ENCODE peak calls at places on chromosome 12, in seven cellular contexts. One of them, this sample, is unnamed. For H3K27me3, the result is how much of the 10 kb centered on the place peaks cover.

GRCh38 chr12:30810918-30811317 is 56.2 kb upstream of the CAPRIN2 start:
- DNase-seq in brain microvascular endothelial cell: no peak
- DNase-seq in BJ: no peak
- DNase-seq in body of pancreas: no peak
- DNase-seq in cardiac muscle cell: no peak
- DNase-seq in tibial artery: no peak
- DNase-seq in stomach: no peak
- DNase-seq in this sample: no peak

GRCh38 chr12:25495336-25496097 is 57.6 kb downstream of the LMNTD1 start:
- DNase-seq in brain microvascular endothelial cell: peak
- DNase-seq in BJ: peak
- DNase-seq in body of pancreas: no peak
- DNase-seq in cardiac muscle cell: peak
- DNase-seq in tibial artery: no peak
- DNase-seq in stomach: no peak
- DNase-seq in this sample: no peak

GRCh38 chr12:51904951-51905471 is 2.3 kb upstream of the ACVRL1 start:
- DNase-seq in brain microvascular endothelial cell: no peak
- DNase-seq in BJ: peak
- DNase-seq in body of pancreas: no peak
- DNase-seq in cardiac muscle cell: peak
- DNase-seq in tibial artery: peak
- DNase-seq in stomach: no peak
- DNase-seq in this sample: no peak

GRCh38 chr12:93892431-93893210 is 215.4 kb downstream of the CRADD start:
- DNase-seq in brain microvascular endothelial cell: no peak
- DNase-seq in BJ: no peak
- DNase-seq in body of pancreas: no peak
- DNase-seq in cardiac muscle cell: no peak
- DNase-seq in tibial artery: no peak
- DNase-seq in stomach: no peak
- DNase-seq in this sample: no peak

GRCh38 chr12:20798561-20798960 is 11.9 kb upstream of the SLCO1B3 start:
- DNase-seq in brain microvascular endothelial cell: peak
- DNase-seq in BJ: no peak
- DNase-seq in body of pancreas: no peak
- DNase-seq in cardiac muscle cell: peak
- DNase-seq in tibial artery: no peak
- DNase-seq in stomach: no peak
- DNase-seq in this sample: no peak

GRCh38 chr12:111597731-111598636 is 1.1 kb downstream of the ATXN2 start:
- DNase-seq in brain microvascular endothelial cell: no peak
- DNase-seq in BJ: no peak
- DNase-seq in body of pancreas: peak
- DNase-seq in cardiac muscle cell: peak
- DNase-seq in tibial artery: peak
- DNase-seq in stomach: peak
- DNase-seq in this sample: no peak

GRCh38 chr12:12087693-12088034 is 16.9 kb downstream of the BCL2L14 start:
- DNase-seq in brain microvascular endothelial cell: no peak
- DNase-seq in BJ: no peak
- DNase-seq in body of pancreas: no peak
- DNase-seq in cardiac muscle cell: no peak
- DNase-seq in tibial artery: no peak
- DNase-seq in stomach: no peak
- DNase-seq in this sample: no peak

GRCh38 chr12:19643635-19644034 is 204.3 kb downstream of the AEBP2 start:
- DNase-seq in brain microvascular endothelial cell: peak
- DNase-seq in BJ: no peak
- DNase-seq in body of pancreas: no peak
- DNase-seq in cardiac muscle cell: peak
- DNase-seq in tibial artery: no peak
- DNase-seq in stomach: no peak
- DNase-seq in this sample: no peak

GRCh38 chr12:124869011-124869665 is 5.5 kb upstream of the SCARB1 start:
- DNase-seq in brain microvascular endothelial cell: no peak
- DNase-seq in BJ: no peak
- DNase-seq in body of pancreas: no peak
- DNase-seq in cardiac muscle cell: no peak
- DNase-seq in tibial artery: peak
- DNase-seq in stomach: no peak
- DNase-seq in this sample: no peak

GRCh38 chr12:93722757-93723567 is 45.8 kb downstream of the CRADD start:
- DNase-seq in brain microvascular endothelial cell: no peak
- DNase-seq in BJ: no peak
- DNase-seq in body of pancreas: peak
- DNase-seq in cardiac muscle cell: no peak
- DNase-seq in tibial artery: no peak
- DNase-seq in stomach: peak
- DNase-seq in this sample: no peak

GRCh38 chr12:89350661-89351488 is 1.4 kb downstream of the DUSP6 start:
- DNase-seq in brain microvascular endothelial cell: no peak
- DNase-seq in BJ: no peak
- DNase-seq in body of pancreas: peak
- DNase-seq in cardiac muscle cell: peak
- DNase-seq in tibial artery: no peak
- DNase-seq in stomach: no peak
- DNase-seq in this sample: no peak

GRCh38 chr12:88309546-88309945 is 167.4 kb downstream of the TMTC3 start:
- DNase-seq in brain microvascular endothelial cell: peak
- DNase-seq in BJ: no peak
- DNase-seq in body of pancreas: no peak
- DNase-seq in cardiac muscle cell: peak
- DNase-seq in tibial artery: no peak
- DNase-seq in stomach: no peak
- DNase-seq in this sample: no peak

GRCh38 chr12:6845395-6845794 is 4.7 kb downstream of the GNB3 start:
- DNase-seq in brain microvascular endothelial cell: no peak
- DNase-seq in BJ: no peak
- DNase-seq in body of pancreas: no peak
- DNase-seq in cardiac muscle cell: no peak
- DNase-seq in tibial artery: no peak
- DNase-seq in stomach: no peak
- DNase-seq in this sample: no peak

GRCh38 chr12:56163533-56164344 is 5.6 kb downstream of the MYL6 start:
- DNase-seq in brain microvascular endothelial cell: no peak
- DNase-seq in BJ: no peak
- DNase-seq in body of pancreas: no peak
- DNase-seq in cardiac muscle cell: no peak
- DNase-seq in tibial artery: no peak
- DNase-seq in stomach: no peak
- DNase-seq in this sample: no peak

GRCh38 chr12:124381454-124382207 is 86.7 kb downstream of the RFLNA start:
- DNase-seq in brain microvascular endothelial cell: peak
- DNase-seq in BJ: peak
- DNase-seq in body of pancreas: peak
- DNase-seq in cardiac muscle cell: peak
- DNase-seq in tibial artery: peak
- DNase-seq in stomach: peak
- DNase-seq in this sample: no peak

GRCh38 chr12:69007166-69007857 is 74.3 kb upstream of the CPM start:
- DNase-seq in brain microvascular endothelial cell: peak
- DNase-seq in BJ: peak
- DNase-seq in body of pancreas: no peak
- DNase-seq in cardiac muscle cell: peak
- DNase-seq in tibial artery: no peak
- DNase-seq in stomach: peak
- DNase-seq in this sample: no peak

GRCh38 chr12:112906712-112907414 is at the start of gene OAS1:
- DNase-seq in brain microvascular endothelial cell: peak
- DNase-seq in BJ: no peak
- DNase-seq in body of pancreas: peak
- DNase-seq in cardiac muscle cell: peak
- DNase-seq in tibial artery: peak
- DNase-seq in stomach: peak
- DNase-seq in this sample: no peak

GRCh38 chr12:112909693-112910092 is 2.9 kb downstream of the OAS1 start:
- DNase-seq in brain microvascular endothelial cell: no peak
- DNase-seq in BJ: no peak
- DNase-seq in body of pancreas: no peak
- DNase-seq in cardiac muscle cell: no peak
- DNase-seq in tibial artery: no peak
- DNase-seq in stomach: no peak
- DNase-seq in this sample: no peak

GRCh38 chr12:112908548-112908947 is 1.8 kb downstream of the OAS1 start:
- DNase-seq in brain microvascular endothelial cell: no peak
- DNase-seq in BJ: no peak
- DNase-seq in body of pancreas: no peak
- DNase-seq in cardiac muscle cell: no peak
- DNase-seq in tibial artery: no peak
- DNase-seq in stomach: no peak
- DNase-seq in this sample: no peak

GRCh38 chr12:112905451-112906089 is 1.2 kb upstream of the OAS1 start:
- DNase-seq in brain microvascular endothelial cell: no peak
- DNase-seq in BJ: no peak
- DNase-seq in body of pancreas: no peak
- DNase-seq in cardiac muscle cell: no peak
- DNase-seq in tibial artery: no peak
- DNase-seq in stomach: no peak
- DNase-seq in this sample: no peak

DNA sequence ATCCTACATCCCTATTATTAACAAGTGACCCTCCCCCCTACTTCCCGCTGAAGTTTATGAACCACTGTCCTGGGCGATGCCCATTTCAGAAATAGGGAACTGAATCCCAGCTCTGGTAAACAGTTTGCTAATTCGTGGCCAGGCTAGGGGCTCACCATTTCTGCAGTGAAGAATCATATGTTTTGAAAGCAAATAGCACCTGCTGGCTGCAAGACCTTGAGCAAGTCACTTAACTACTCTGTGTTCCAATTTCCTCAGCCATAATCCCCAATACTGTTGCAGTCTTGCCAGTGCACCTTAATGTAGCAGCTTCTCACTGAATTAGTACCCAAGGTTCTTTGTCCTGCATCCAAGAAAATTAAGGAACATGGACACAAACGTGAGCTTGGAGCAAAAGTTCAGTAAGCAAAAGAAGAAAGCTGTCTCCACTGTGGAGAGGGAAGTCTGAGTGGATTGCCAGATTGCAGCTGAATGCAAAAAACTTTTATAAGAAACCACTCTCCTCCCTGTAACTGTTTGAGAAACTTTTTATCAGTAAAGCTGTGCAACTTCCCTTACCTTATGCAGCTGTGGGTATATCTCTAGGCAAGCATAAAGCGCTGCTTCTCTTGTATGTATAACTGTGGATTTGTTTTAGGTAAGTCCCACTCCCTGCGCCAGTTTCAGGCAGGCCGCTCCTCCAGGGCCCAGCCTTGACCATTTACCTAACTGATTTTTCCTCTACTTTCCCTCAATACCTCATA is 824 bp downstream of the OAS1 start:
- DNase-seq in brain microvascular endothelial cell: no peak
- DNase-seq in BJ: no peak
- DNase-seq in body of pancreas: no peak
- DNase-seq in cardiac muscle cell: no peak
- DNase-seq in tibial artery: peak
- DNase-seq in stomach: no peak
- DNase-seq in this sample: no peak
- H3K27me3 ChIP-seq in brain microvascular endothelial cell: under half
- H3K27me3 ChIP-seq in BJ: under half
- H3K27me3 ChIP-seq in body of pancreas: under half
- H3K27me3 ChIP-seq in cardiac muscle cell: under half
- H3K27me3 ChIP-seq in tibial artery: under half
- H3K27me3 ChIP-seq in stomach: under half
- H3K27me3 ChIP-seq in this sample: under half

DNA sequence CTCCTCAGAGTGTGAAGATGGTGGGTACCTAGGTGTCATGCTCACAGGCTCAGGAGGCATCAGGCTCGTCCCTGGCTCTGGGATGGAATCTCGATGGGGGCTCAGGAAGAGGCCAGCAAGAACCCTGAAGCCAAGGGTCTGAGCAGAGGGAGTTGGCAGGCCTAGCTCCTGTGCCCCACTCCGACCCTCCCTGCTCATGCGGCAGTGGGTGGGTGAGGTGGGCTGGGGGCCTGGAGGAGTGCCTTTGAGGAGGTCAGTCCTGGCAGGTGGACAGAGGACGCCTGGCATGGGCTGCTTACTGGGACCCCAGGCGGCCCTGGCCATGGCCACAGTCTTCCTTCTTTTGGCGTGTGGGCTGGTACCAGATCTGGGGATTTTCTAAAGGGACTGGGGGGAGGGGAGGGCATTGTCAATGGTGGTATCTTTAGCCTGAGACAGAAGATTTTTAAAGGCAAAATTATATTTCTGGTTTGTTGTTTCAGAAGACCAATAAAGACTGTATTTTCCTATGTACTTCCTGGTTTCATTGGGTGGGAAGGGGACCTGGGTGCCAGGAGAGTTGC is 16.0 kb downstream of the LRTM2 start:
- DNase-seq in brain microvascular endothelial cell: no peak
- DNase-seq in BJ: no peak
- DNase-seq in body of pancreas: no peak
- DNase-seq in cardiac muscle cell: no peak
- DNase-seq in tibial artery: no peak
- DNase-seq in stomach: no peak
- DNase-seq in this sample: no peak
- H3K27me3 ChIP-seq in brain microvascular endothelial cell: under half
- H3K27me3 ChIP-seq in BJ: under half
- H3K27me3 ChIP-seq in body of pancreas: under half
- H3K27me3 ChIP-seq in cardiac muscle cell: under half
- H3K27me3 ChIP-seq in tibial artery: under half
- H3K27me3 ChIP-seq in stomach: under half
- H3K27me3 ChIP-seq in this sample: under half

DNA sequence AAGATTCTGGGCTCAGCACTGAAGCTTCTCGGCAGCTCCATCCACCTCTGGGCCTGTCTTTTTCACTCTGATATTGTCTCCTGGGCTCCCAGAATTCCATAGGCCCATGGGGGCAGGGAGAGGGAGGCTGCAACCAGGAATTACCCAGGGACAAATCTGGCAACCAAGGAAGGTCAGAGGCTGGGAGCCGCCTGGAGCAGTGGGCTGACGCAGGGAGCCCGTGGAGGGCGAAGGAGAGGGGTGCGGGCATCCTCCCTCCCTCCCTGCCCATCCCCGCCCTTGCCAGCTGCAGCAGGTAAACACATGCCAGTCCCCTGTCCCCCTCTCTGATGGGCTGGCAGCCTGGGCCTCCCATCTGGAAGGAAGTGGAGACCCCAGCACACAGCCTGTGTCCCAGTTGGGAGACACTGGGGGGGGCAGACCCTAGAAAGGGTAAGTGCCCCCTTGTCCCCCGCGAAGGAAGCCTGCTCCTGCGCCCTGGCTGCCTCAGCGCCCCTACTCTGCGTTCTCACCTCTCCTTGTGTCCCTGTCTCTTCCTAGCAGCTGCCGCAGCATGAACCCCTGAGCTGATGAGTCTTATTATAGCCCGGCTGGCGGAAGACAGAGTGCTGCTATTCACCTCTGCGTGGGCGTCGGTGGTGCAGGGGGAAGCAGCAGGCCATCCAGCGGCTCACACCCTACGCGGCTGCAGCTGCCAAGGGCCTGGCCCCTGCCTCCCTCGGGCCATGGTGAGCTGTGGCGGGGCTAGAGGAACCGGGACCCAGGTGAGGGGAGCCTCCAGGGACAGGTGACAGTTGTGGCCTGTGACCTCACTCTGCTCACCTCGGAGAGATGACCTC is 6.7 kb downstream of the LRTM2 start:
- DNase-seq in brain microvascular endothelial cell: no peak
- DNase-seq in BJ: no peak
- DNase-seq in body of pancreas: no peak
- DNase-seq in cardiac muscle cell: no peak
- DNase-seq in tibial artery: no peak
- DNase-seq in stomach: no peak
- DNase-seq in this sample: no peak
- H3K27me3 ChIP-seq in brain microvascular endothelial cell: under half
- H3K27me3 ChIP-seq in BJ: under half
- H3K27me3 ChIP-seq in body of pancreas: under half
- H3K27me3 ChIP-seq in cardiac muscle cell: under half
- H3K27me3 ChIP-seq in tibial artery: half or more
- H3K27me3 ChIP-seq in stomach: under half
- H3K27me3 ChIP-seq in this sample: under half

GRCh38 chr12:106950591-106950990 is 5.1 kb upstream of the TMEM263 start:
- DNase-seq in brain microvascular endothelial cell: no peak
- DNase-seq in BJ: no peak
- DNase-seq in body of pancreas: no peak
- DNase-seq in cardiac muscle cell: no peak
- DNase-seq in tibial artery: no peak
- DNase-seq in stomach: no peak
- DNase-seq in this sample: no peak
- H3K27me3 ChIP-seq in brain microvascular endothelial cell: under half
- H3K27me3 ChIP-seq in BJ: under half
- H3K27me3 ChIP-seq in body of pancreas: under half
- H3K27me3 ChIP-seq in cardiac muscle cell: under half
- H3K27me3 ChIP-seq in tibial artery: under half
- H3K27me3 ChIP-seq in stomach: under half
- H3K27me3 ChIP-seq in this sample: under half